ENCODE peak calls at places on chromosomes 4 and X, in nine cellular contexts. A, W, T, J, Z, V, L, R and E are unnamed samples.

GRCh38 chr4:45100936-45101818 is 374.8 kb upstream of the GNPDA2 start:
- DNase-seq in A (no peak), W (no peak), T (no peak), J (no peak), Z (peak), V (no peak), L (no peak), R (peak), E (no peak)

GRCh38 chrX:149568701-149569296 is 18.5 kb downstream of the MAGEA9B start:
- DNase-seq in A (no peak), W (no peak), T (no peak), J (no peak), Z (no peak), V (no peak), L (no peak), R (no peak), E (peak)

GRCh38 chrX:9416562-9417319 is 48.1 kb upstream of the TBL1X start:
- DNase-seq in A (no peak), W (peak), T (peak), J (no peak), Z (peak), V (no peak), L (no peak), R (no peak), E (no peak)

GRCh38 chr4:2357821-2358745 is 60.4 kb downstream of the ZFYVE28 start:
- DNase-seq in A (no peak), W (no peak), T (no peak), J (no peak), Z (no peak), V (no peak), L (no peak), R (no peak), E (no peak)

GRCh38 chr4:55183926-55184599 is 58.7 kb upstream of the KDR start:
- DNase-seq in A (peak), W (peak), T (peak), J (no peak), Z (peak), V (peak), L (no peak), R (peak), E (no peak)

GRCh38 chr4:108029321-108029720 is 39.6 kb downstream of the HADH start:
- DNase-seq in A (no peak), W (no peak), T (no peak), J (no peak), Z (no peak), V (no peak), L (no peak), R (no peak), E (no peak)

GRCh38 chr4:38145741-38146140 is 185.5 kb downstream of the PTTG2 start:
- DNase-seq in A (peak), W (no peak), T (peak), J (no peak), Z (peak), V (no peak), L (no peak), R (no peak), E (no peak)

GRCh38 chr4:127601029-127601428 is 31.7 kb upstream of the INTU start:
- DNase-seq in A (no peak), W (no peak), T (peak), J (no peak), Z (peak), V (no peak), L (no peak), R (no peak), E (no peak)

GRCh38 chrX:2342878-2343277 is 157.9 kb downstream of the DHRSX start:
- DNase-seq in A (peak), W (no peak), T (peak), J (no peak), Z (peak), V (peak), L (no peak), R (peak), E (no peak)

GRCh38 chr4:120000591-120001296 is 65.9 kb downstream of the MAD2L1 start:
- DNase-seq in A (no peak), W (no peak), T (no peak), J (no peak), Z (peak), V (no peak), L (no peak), R (no peak), E (no peak)

GRCh38 chrX:56788229-56788628 is 59.2 kb downstream of the NBDY start:
- DNase-seq in A (no peak), W (no peak), T (no peak), J (no peak), Z (no peak), V (no peak), L (no peak), R (no peak), E (no peak)

GRCh38 chr4:85210353-85210752 is 243.9 kb upstream of the WDFY3 start:
- DNase-seq in A (no peak), W (no peak), T (no peak), J (no peak), Z (no peak), V (no peak), L (no peak), R (no peak), E (no peak)

GRCh38 chr4:87058272-87059073 is 123.7 kb downstream of the AFF1 start:
- DNase-seq in A (no peak), W (no peak), T (no peak), J (no peak), Z (no peak), V (no peak), L (no peak), R (no peak), E (no peak)

GRCh38 chr4:161650812-161651211 is 513.0 kb downstream of the FSTL5 start:
- DNase-seq in A (no peak), W (no peak), T (no peak), J (no peak), Z (no peak), V (no peak), L (no peak), R (no peak), E (no peak)

GRCh38 chr4:2462992-2463762 is 5.7 kb upstream of the RNF4 start:
- DNase-seq in A (no peak), W (no peak), T (no peak), J (no peak), Z (no peak), V (no peak), L (no peak), R (no peak), E (no peak)

GRCh38 chr4:113858924-113859323 is 97.4 kb upstream of the CAMK2D start:
- DNase-seq in A (no peak), W (no peak), T (no peak), J (no peak), Z (no peak), V (no peak), L (no peak), R (no peak), E (no peak)

GRCh38 chr4:165726831-165727230 is 146.2 kb upstream of the TLL1 start:
- DNase-seq in A (no peak), W (no peak), T (no peak), J (no peak), Z (peak), V (no peak), L (no peak), R (peak), E (no peak)

GRCh38 chrX:35166023-35166422 is 223.4 kb downstream of the FAM47B start:
- DNase-seq in A (no peak), W (no peak), T (no peak), J (no peak), Z (no peak), V (no peak), L (no peak), R (peak), E (no peak)

GRCh38 chr4:56817840-56818491 is 3.5 kb downstream of the SPINK2 start:
- DNase-seq in A (no peak), W (no peak), T (no peak), J (no peak), Z (peak), V (no peak), L (no peak), R (peak), E (no peak)

GRCh38 chr4:68873218-68873502 is 57.4 kb downstream of the UGT2B10 start:
- DNase-seq in A (no peak), W (no peak), T (no peak), J (no peak), Z (no peak), V (no peak), L (no peak), R (no peak), E (no peak)

GRCh38 chr4:88335092-88335665 is 43.5 kb upstream of the HERC6 start:
- DNase-seq in A (no peak), W (no peak), T (peak), J (no peak), Z (peak), V (peak), L (no peak), R (no peak), E (no peak)

GRCh38 chrX:103175944-103176753 is 38.8 kb upstream of the BEX4 start:
- DNase-seq in A (no peak), W (peak), T (peak), J (no peak), Z (peak), V (no peak), L (peak), R (peak), E (no peak)

GRCh38 chr4:122045533-122045932 is 93.7 kb upstream of the TRPC3 start:
- DNase-seq in A (peak), W (peak), T (peak), J (no peak), Z (peak), V (peak), L (no peak), R (peak), E (peak)

GRCh38 chr4:169724251-169724650 is 33.5 kb downstream of the HPF1 start:
- DNase-seq in A (no peak), W (no peak), T (peak), J (no peak), Z (peak), V (no peak), L (no peak), R (peak), E (no peak)

GRCh38 chr4:169727616-169728015 is 30.1 kb downstream of the HPF1 start:
- DNase-seq in A (no peak), W (no peak), T (no peak), J (no peak), Z (no peak), V (no peak), L (no peak), R (no peak), E (no peak)

GRCh38 chr4:169720529-169720928 is 37.2 kb downstream of the HPF1 start:
- DNase-seq in A (no peak), W (no peak), T (no peak), J (no peak), Z (no peak), V (no peak), L (no peak), R (no peak), E (no peak)

GRCh38 chr4:169723207-169723606 is 34.5 kb downstream of the HPF1 start:
- DNase-seq in A (no peak), W (no peak), T (peak), J (no peak), Z (no peak), V (no peak), L (no peak), R (no peak), E (no peak)
- TF ChIP-seq CTCF in A (peak), W (peak), T (no peak), J (no peak), Z (peak), V (peak), L (no peak), R (peak), E (peak)

DNA sequence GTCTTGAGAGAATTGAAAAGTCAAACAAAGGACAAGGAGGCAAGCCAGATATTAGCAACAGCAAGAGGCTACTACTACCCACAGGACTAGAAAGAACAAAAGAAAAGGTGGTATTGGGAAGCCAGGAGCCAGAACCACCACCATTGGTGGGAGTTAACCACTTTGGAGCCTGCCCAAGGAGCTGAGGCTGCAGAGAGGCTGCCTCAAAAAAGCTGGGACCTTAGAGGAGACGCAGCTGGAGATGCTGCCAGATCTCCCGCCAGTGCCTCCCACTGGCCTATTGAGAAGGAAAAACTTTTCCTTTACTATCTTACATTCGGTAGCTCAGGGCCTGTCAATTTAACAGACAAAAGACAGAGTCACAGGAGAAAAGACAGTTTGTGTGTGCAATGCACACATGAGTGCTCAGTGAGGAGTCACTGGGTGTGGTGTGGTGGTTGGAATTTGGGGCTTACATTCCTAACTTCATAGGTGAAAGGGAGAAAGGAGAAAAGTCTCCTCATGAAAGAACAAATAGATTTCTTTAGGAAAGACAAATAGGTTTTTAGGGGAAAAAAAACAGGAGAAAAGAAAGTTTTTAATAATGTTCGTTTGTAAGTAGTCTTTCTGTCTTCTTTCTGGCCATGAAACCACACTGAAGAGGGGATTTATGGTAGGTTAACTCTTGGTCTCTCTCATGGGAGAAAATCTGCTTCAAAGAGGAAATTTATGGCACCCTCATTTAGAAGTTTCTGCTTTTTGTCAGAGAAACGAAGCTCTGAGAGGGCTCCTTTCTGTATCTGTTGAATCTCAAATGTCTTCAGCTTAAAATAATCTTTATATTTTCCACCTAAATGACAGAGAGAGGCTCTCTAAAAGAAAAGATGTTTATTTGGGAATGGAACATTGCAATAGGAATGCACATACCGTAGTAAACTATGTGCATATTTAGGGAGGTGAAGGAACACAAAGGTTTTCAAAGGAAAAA is 52.6 kb upstream of the HPSE start:
- DNase-seq in A (no peak), W (no peak), T (peak), J (no peak), Z (peak), V (no peak), L (no peak), R (no peak), E (no peak)
- TF ChIP-seq CTCF in A (no peak), W (no peak), T (no peak), J (no peak), Z (no peak), V (no peak), L (no peak), R (no peak), E (no peak)

DNA sequence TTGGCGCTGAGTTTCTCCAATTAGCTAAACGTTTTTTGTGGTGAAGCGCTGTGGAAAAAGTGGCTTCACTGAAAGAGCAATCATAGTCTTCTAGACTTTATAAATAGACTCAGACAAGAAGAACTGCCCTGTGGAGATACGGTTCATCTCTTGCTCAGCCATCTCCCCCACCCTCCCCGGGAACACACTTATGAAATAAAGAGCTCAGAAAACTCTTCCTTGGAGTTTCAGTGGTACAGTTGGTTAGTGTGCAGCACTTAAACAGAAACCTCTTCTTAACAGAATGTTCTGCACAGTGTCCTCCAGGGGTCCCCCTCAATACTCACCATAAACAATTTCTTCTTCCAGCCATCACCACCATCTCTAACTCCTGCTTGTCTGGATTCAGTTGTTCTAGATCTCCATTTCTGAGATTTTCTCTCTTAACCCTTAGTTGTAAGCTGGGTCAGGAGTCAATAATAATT is 313.0 kb downstream of the ARHGAP10 start:
- DNase-seq in A (no peak), W (peak), T (peak), J (no peak), Z (no peak), V (no peak), L (no peak), R (no peak), E (no peak)
- TF ChIP-seq CTCF in A (peak), W (peak), T (peak), J (no peak), Z (peak), V (no peak), L (no peak), R (peak), E (no peak)

GRCh38 chr4:43680416-43680815 is 768.2 kb downstream of the KCTD8 start:
- DNase-seq in A (no peak), W (no peak), T (no peak), J (no peak), Z (no peak), V (no peak), L (no peak), R (no peak), E (no peak)
- TF ChIP-seq CTCF in A (no peak), W (no peak), T (no peak), J (no peak), Z (no peak), V (no peak), L (no peak), R (no peak), E (no peak)

DNA sequence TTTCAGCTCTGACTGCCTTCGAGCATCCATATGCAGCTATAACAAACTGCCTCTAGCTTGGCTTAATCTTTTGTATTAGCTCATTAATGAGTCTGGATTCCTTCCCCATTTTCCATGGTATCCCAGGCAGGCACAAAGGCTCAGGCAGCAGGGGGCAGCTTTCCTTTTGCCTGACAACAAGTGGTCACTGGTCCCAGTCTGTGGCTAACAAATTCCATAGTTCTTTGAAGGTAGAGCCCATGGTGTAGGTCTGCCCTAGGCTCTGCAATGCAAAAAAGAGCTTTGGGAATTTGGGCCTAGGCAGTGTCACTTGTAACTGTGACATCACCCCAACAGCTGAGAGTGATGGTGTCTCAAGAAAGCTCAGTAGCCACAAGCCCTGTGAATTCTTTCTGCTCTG is 234.4 kb upstream of the GPC4 start:
- DNase-seq in A (no peak), W (no peak), T (no peak), J (no peak), Z (no peak), V (no peak), L (no peak), R (no peak), E (no peak)
- TF ChIP-seq CTCF in A (no peak), W (no peak), T (no peak), J (no peak), Z (no peak), V (no peak), L (no peak), R (peak), E (no peak)

GRCh38 chr4:159398236-159398638 is 295.4 kb downstream of the RAPGEF2 start:
- DNase-seq in A (no peak), W (no peak), T (peak), J (no peak), Z (peak), V (no peak), L (no peak), R (no peak), E (no peak)
- TF ChIP-seq CTCF in A (no peak), W (no peak), T (peak), J (no peak), Z (no peak), V (no peak), L (no peak), R (no peak), E (peak)

GRCh38 chr4:147526272-147526654 is 45.4 kb downstream of the EDNRA start:
- DNase-seq in A (no peak), W (no peak), T (no peak), J (no peak), Z (no peak), V (no peak), L (no peak), R (no peak), E (no peak)
- TF ChIP-seq CTCF in A (no peak), W (no peak), T (no peak), J (no peak), Z (no peak), V (no peak), L (no peak), R (no peak), E (peak)